ENCODE peak calls at places on chromosome 19, in five cellular contexts. One of them, this sample, is unnamed.

GRCh38 chr19:54464624-54465266 is 1.2 kb upstream of the LENG9 start:
- DNase-seq in left lung: peak
- DNase-seq in tibial artery: peak
- DNase-seq in AG10803: peak
- DNase-seq in lung: peak
- DNase-seq in this sample: peak

GRCh38 chr19:18128044-18128443 is 24.9 kb upstream of the PIK3R2 start:
- DNase-seq in AG10803: peak
- DNase-seq in left lung: no peak
- DNase-seq in tibial artery: no peak
- DNase-seq in lung: no peak
- DNase-seq in this sample: no peak

GRCh38 chr19:47890865-47891621 is 4.9 kb upstream of the SULT2A1 start:
- DNase-seq in left lung: no peak
- DNase-seq in AG10803: no peak
- DNase-seq in tibial artery: no peak
- DNase-seq in lung: no peak
- DNase-seq in this sample: no peak

GRCh38 chr19:2391118-2391725 is 31.2 kb downstream of the TMPRSS9 start:
- DNase-seq in AG10803: peak
- DNase-seq in tibial artery: no peak
- DNase-seq in lung: no peak
- DNase-seq in left lung: no peak
- DNase-seq in this sample: peak

GRCh38 chr19:19538077-19538764 is at the start of gene CILP2:
- DNase-seq in tibial artery: peak
- DNase-seq in lung: no peak
- DNase-seq in AG10803: no peak
- DNase-seq in left lung: no peak
- DNase-seq in this sample: peak

GRCh38 chr19:28687296-28687695 is 525.7 kb downstream of the UQCRFS1 start:
- DNase-seq in left lung: no peak
- DNase-seq in tibial artery: no peak
- DNase-seq in lung: no peak
- DNase-seq in AG10803: no peak
- DNase-seq in this sample: no peak

GRCh38 chr19:18340237-18340989 is at the start of gene PGPEP1:
- DNase-seq in tibial artery: peak
- DNase-seq in lung: peak
- DNase-seq in AG10803: peak
- DNase-seq in left lung: peak
- DNase-seq in this sample: peak

GRCh38 chr19:14337510-14337909 is 43.7 kb upstream of the ADGRE5 start:
- DNase-seq in left lung: no peak
- DNase-seq in lung: no peak
- DNase-seq in AG10803: no peak
- DNase-seq in tibial artery: no peak
- DNase-seq in this sample: peak

GRCh38 chr19:28633223-28634030 is 579.5 kb downstream of the UQCRFS1 start:
- DNase-seq in tibial artery: no peak
- DNase-seq in lung: peak
- DNase-seq in left lung: peak
- DNase-seq in AG10803: peak
- DNase-seq in this sample: peak

GRCh38 chr19:40565355-40565754 is 11.3 kb upstream of the SHKBP1 start:
- DNase-seq in left lung: no peak
- DNase-seq in tibial artery: no peak
- DNase-seq in AG10803: no peak
- DNase-seq in lung: no peak
- DNase-seq in this sample: no peak
- TF ChIP-seq CTCF in left lung: no peak
- TF ChIP-seq CTCF in tibial artery: no peak
- TF ChIP-seq CTCF in AG10803: no peak
- TF ChIP-seq CTCF in lung: no peak
- TF ChIP-seq CTCF in this sample: no peak

DNA sequence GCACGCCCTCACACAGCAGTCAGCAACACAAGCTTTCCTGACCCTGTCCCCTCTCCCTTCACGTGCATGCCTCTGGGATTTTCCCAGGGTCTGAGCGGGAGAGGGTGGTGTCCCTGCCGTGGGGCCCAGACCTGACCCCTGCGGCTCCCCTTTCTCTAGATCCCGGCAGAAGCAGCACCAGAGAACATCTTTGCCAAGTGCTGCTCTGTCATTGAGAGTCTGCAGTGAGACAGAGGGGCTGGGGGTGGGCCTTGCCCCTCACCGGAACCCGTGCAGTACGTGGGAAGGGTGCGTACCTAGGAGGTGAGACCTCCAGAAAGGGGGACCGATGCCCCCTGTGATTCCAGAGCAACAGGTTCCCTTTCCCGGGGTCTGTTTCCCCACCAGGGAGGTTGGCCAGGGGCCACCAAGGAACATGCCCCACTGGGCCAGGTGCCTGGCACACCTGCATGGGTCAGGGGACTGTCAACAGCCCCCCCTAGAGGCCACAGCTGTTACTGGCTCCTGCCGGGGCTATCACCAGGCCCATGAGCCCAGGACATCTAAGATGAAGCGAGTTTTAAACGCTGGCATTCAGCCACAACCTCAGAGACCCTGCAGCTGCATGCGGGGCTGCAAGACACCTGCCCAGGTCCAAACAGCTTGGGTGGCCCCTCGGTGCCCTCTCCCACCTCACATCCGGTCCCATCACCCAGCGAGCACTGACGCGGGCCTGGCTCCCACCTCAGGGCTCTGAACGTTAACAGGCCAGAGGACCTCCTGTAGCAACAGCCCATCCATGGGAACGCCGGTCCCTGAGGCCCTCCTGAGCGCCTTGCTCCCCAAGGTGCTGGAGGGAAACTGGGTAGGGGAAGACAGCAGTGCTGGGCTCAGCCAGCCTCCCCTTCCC is 12.3 kb downstream of the KHSRP start:
- DNase-seq in lung: no peak
- DNase-seq in tibial artery: no peak
- DNase-seq in left lung: no peak
- DNase-seq in AG10803: no peak
- DNase-seq in this sample: peak
- TF ChIP-seq CTCF in lung: no peak
- TF ChIP-seq CTCF in tibial artery: peak
- TF ChIP-seq CTCF in left lung: peak
- TF ChIP-seq CTCF in AG10803: peak
- TF ChIP-seq CTCF in this sample: peak

GRCh38 chr19:51688665-51689571 is 4.2 kb upstream of the SPACA6 start:
- DNase-seq in AG10803: peak
- DNase-seq in lung: peak
- DNase-seq in left lung: peak
- DNase-seq in tibial artery: peak
- DNase-seq in this sample: no peak
- TF ChIP-seq CTCF in AG10803: peak
- TF ChIP-seq CTCF in lung: no peak
- TF ChIP-seq CTCF in left lung: no peak
- TF ChIP-seq CTCF in tibial artery: peak
- TF ChIP-seq CTCF in this sample: no peak

GRCh38 chr19:7676854-7677253 is at the start of gene MCEMP1:
- DNase-seq in tibial artery: no peak
- DNase-seq in left lung: no peak
- DNase-seq in AG10803: no peak
- DNase-seq in lung: peak
- DNase-seq in this sample: no peak

GRCh38 chr19:7679771-7680605 is 645 bp upstream of the TRAPPC5 start:
- DNase-seq in AG10803: no peak
- DNase-seq in left lung: no peak
- DNase-seq in lung: no peak
- DNase-seq in tibial artery: no peak
- DNase-seq in this sample: no peak

GRCh38 chr19:7680606-7681335 is at the start of gene TRAPPC5:
- DNase-seq in lung: peak
- DNase-seq in AG10803: peak
- DNase-seq in tibial artery: peak
- DNase-seq in left lung: peak
- DNase-seq in this sample: peak

GRCh38 chr19:7677664-7678311 is 898 bp downstream of the MCEMP1 start:
- DNase-seq in AG10803: no peak
- DNase-seq in lung: no peak
- DNase-seq in left lung: no peak
- DNase-seq in tibial artery: no peak
- DNase-seq in this sample: no peak

GRCh38 chr19:7679017-7679720 is 1.5 kb upstream of the TRAPPC5 start:
- DNase-seq in lung: no peak
- DNase-seq in left lung: no peak
- DNase-seq in AG10803: no peak
- DNase-seq in tibial artery: no peak
- DNase-seq in this sample: peak
- TF ChIP-seq CTCF in lung: no peak
- TF ChIP-seq CTCF in left lung: peak
- TF ChIP-seq CTCF in AG10803: no peak
- TF ChIP-seq CTCF in tibial artery: no peak
- TF ChIP-seq CTCF in this sample: peak

GRCh38 chr19:57576661-57577060 is 2.0 kb downstream of the ZNF416 start:
- DNase-seq in left lung: no peak
- DNase-seq in tibial artery: no peak
- DNase-seq in lung: no peak
- DNase-seq in AG10803: no peak
- DNase-seq in this sample: no peak

GRCh38 chr19:57583104-57583520 is 833 bp upstream of the ZIK1 start:
- DNase-seq in lung: no peak
- DNase-seq in left lung: no peak
- DNase-seq in tibial artery: no peak
- DNase-seq in AG10803: no peak
- DNase-seq in this sample: no peak

GRCh38 chr19:57583521-57584416 is at the start of gene ZIK1:
- DNase-seq in lung: peak
- DNase-seq in AG10803: peak
- DNase-seq in tibial artery: peak
- DNase-seq in left lung: peak
- DNase-seq in this sample: peak

GRCh38 chr19:57578487-57579205 is at the start of gene ZNF416:
- DNase-seq in tibial artery: peak
- DNase-seq in AG10803: peak
- DNase-seq in lung: peak
- DNase-seq in left lung: peak
- DNase-seq in this sample: peak
- TF ChIP-seq CTCF in tibial artery: no peak
- TF ChIP-seq CTCF in AG10803: peak
- TF ChIP-seq CTCF in lung: no peak
- TF ChIP-seq CTCF in left lung: no peak
- TF ChIP-seq CTCF in this sample: no peak

GRCh38 chr19:6260912-6261636 is 18.7 kb downstream of the MLLT1 start:
- DNase-seq in lung: no peak
- DNase-seq in left lung: no peak
- DNase-seq in tibial artery: no peak
- DNase-seq in AG10803: no peak
- DNase-seq in this sample: peak
- TF ChIP-seq CTCF in lung: no peak
- TF ChIP-seq CTCF in left lung: peak
- TF ChIP-seq CTCF in tibial artery: peak
- TF ChIP-seq CTCF in AG10803: peak
- TF ChIP-seq CTCF in this sample: peak

GRCh38 chr19:6424939-6425731 is 524 bp upstream of the KHSRP start:
- DNase-seq in lung: peak
- DNase-seq in tibial artery: peak
- DNase-seq in left lung: peak
- DNase-seq in AG10803: peak
- DNase-seq in this sample: peak

GRCh38 chr19:6424190-6424938 is at the start of gene KHSRP:
- DNase-seq in left lung: no peak
- DNase-seq in lung: no peak
- DNase-seq in AG10803: no peak
- DNase-seq in tibial artery: no peak
- DNase-seq in this sample: peak

GRCh38 chr19:6423499-6424189 is 967 bp downstream of the KHSRP start:
- DNase-seq in lung: no peak
- DNase-seq in left lung: no peak
- DNase-seq in AG10803: peak
- DNase-seq in tibial artery: no peak
- DNase-seq in this sample: no peak

GRCh38 chr19:6427131-6427530 is 2.5 kb upstream of the KHSRP start:
- DNase-seq in AG10803: no peak
- DNase-seq in lung: no peak
- DNase-seq in tibial artery: no peak
- DNase-seq in left lung: no peak
- DNase-seq in this sample: no peak

GRCh38 chr19:6425732-6426686 is 1.4 kb upstream of the KHSRP start:
- DNase-seq in lung: no peak
- DNase-seq in left lung: no peak
- DNase-seq in AG10803: no peak
- DNase-seq in tibial artery: no peak
- DNase-seq in this sample: no peak
- TF ChIP-seq CTCF in lung: no peak
- TF ChIP-seq CTCF in left lung: no peak
- TF ChIP-seq CTCF in AG10803: no peak
- TF ChIP-seq CTCF in tibial artery: no peak
- TF ChIP-seq CTCF in this sample: no peak

GRCh38 chr19:13154241-13154778 is 4.1 kb downstream of the IER2 start:
- DNase-seq in AG10803: peak
- DNase-seq in left lung: peak
- DNase-seq in tibial artery: peak
- DNase-seq in lung: peak
- DNase-seq in this sample: peak

GRCh38 chr19:13155472-13156284 is 5.5 kb downstream of the IER2 start:
- DNase-seq in AG10803: peak
- DNase-seq in left lung: peak
- DNase-seq in lung: peak
- DNase-seq in tibial artery: peak
- DNase-seq in this sample: peak

GRCh38 chr19:13152854-13153626 is 2.8 kb downstream of the IER2 start:
- DNase-seq in tibial artery: peak
- DNase-seq in left lung: peak
- DNase-seq in lung: peak
- DNase-seq in AG10803: peak
- DNase-seq in this sample: peak

GRCh38 chr19:13153627-13154240 is 3.5 kb downstream of the IER2 start:
- DNase-seq in lung: no peak
- DNase-seq in AG10803: peak
- DNase-seq in left lung: no peak
- DNase-seq in tibial artery: no peak
- DNase-seq in this sample: no peak

DNA sequence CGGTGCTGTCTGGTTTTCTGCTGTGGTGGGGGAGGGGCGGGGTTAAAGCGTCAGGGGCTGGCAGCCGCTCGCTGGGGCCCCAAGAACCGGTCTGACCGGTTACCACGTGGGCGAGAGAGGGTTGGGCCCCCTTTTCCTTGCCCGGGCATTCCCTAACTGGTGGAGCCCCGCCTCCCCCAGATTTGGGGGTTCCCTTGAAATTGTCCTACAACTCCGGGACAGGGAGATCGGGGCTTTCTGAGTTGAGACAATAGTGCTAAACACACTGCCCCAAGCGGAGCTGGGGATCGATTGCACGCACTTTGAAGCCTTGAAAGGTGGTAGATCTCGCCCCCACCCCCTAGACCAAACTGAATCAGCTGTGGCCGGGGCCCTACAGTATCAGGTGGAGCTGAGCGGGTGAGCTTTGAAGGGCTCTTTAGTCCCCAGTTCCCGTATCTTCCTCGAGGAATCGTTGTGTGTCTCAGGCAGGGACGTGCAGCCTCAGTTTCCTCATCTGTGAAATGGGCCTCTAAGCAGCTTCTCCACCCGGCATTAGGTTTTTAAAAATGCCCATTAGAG is 4.8 kb downstream of the IER2 start:
- DNase-seq in lung: peak
- DNase-seq in AG10803: peak
- DNase-seq in tibial artery: peak
- DNase-seq in left lung: peak
- DNase-seq in this sample: peak
- TF ChIP-seq CTCF in lung: no peak
- TF ChIP-seq CTCF in AG10803: peak
- TF ChIP-seq CTCF in tibial artery: no peak
- TF ChIP-seq CTCF in left lung: no peak
- TF ChIP-seq CTCF in this sample: peak

This sample was measured in CD4-positive, alpha-beta T cell.